ENCODE peak calls at places on chromosomes 16 and 17, in ten cellular contexts. U is A549; V is activated CD8-positive, alpha-beta T cell treated with anti-CD3 and anti-CD28 coated beads for 36 hours; X is activated B cell treated with CpG ODN at 0.5 μM for 24 hours; A is heart right ventricle; Z is psoas muscle; Y is HCT116; E is dorsolateral prefrontal cortex; S is glutamatergic neuron; H is sigmoid colon. O is an unnamed sample.

GRCh38 chr17:48997103-48997826 is at the start of gene IGF2BP1:
- DNase-seq in U (peak), V (peak), X (peak), A (no peak), Z (no peak), Y (no peak), E (no peak), S (peak), H (no peak), O (peak)

GRCh38 chr16:54647731-54648221 is 282.9 kb upstream of the IRX5 start:
- DNase-seq in U (no peak), V (no peak), X (no peak), A (no peak), Z (no peak), Y (no peak), E (no peak), S (no peak), H (no peak), O (no peak)

GRCh38 chr17:77862890-77863813 is 95.4 kb upstream of the TNRC6C start:
- DNase-seq in U (no peak), V (no peak), X (no peak), A (no peak), Z (no peak), Y (no peak), E (no peak), S (no peak), H (no peak), O (no peak)

GRCh38 chr17:75365931-75366275 is 39.6 kb downstream of the GRB2 start:
- DNase-seq in U (no peak), V (no peak), X (no peak), A (no peak), Z (no peak), Y (no peak), E (no peak), S (no peak), H (no peak), O (no peak)

GRCh38 chr16:30990105-30990504 is 5.1 kb downstream of the HSD3B7 start:
- DNase-seq in U (no peak), V (no peak), X (no peak), A (no peak), Z (no peak), Y (no peak), E (no peak), S (no peak), H (no peak), O (no peak)

GRCh38 chr16:65876200-65876498 is 490.3 kb upstream of the CDH5 start:
- DNase-seq in U (no peak), V (no peak), X (no peak), A (no peak), Z (no peak), Y (no peak), E (no peak), S (no peak), H (no peak), O (no peak)

GRCh38 chr17:9676084-9676483 is 30.8 kb downstream of the USP43 start:
- DNase-seq in U (no peak), V (no peak), X (no peak), A (no peak), Z (no peak), Y (no peak), E (no peak), S (no peak), H (no peak), O (no peak)

GRCh38 chr16:31502981-31503380 is 5.2 kb downstream of the RUSF1 start:
- DNase-seq in U (no peak), V (no peak), X (no peak), A (no peak), Z (no peak), Y (no peak), E (no peak), S (no peak), H (no peak), O (no peak)

GRCh38 chr17:75979705-75980187 is 706 bp downstream of the TEN1 start:
- DNase-seq in U (no peak), V (no peak), X (no peak), A (no peak), Z (no peak), Y (no peak), E (no peak), S (no peak), H (no peak), O (no peak)

GRCh38 chr17:56532926-56533325 is 60.6 kb upstream of the NOG start:
- DNase-seq in U (no peak), V (no peak), X (no peak), A (no peak), Z (no peak), Y (no peak), E (no peak), S (no peak), H (no peak), O (no peak)

GRCh38 chr16:49641250-49641649 is 214.7 kb downstream of the ZNF423 start:
- DNase-seq in U (no peak), V (no peak), X (no peak), A (no peak), Z (no peak), Y (no peak), E (no peak), S (no peak), H (no peak), O (no peak)

GRCh38 chr17:30093463-30094147 is 23.0 kb upstream of the NSRP1 start:
- DNase-seq in U (peak), V (peak), X (no peak), A (peak), Z (no peak), Y (peak), E (no peak), S (peak), H (no peak), O (peak)

GRCh38 chr17:42275527-42276358 is 448 bp downstream of the STAT5B start:
- DNase-seq in U (no peak), V (peak), X (no peak), A (no peak), Z (no peak), Y (no peak), E (no peak), S (no peak), H (peak), O (peak)

GRCh38 chr17:79791354-79792123 is 5.3 kb downstream of the CBX8 start:
- DNase-seq in U (no peak), V (no peak), X (no peak), A (no peak), Z (no peak), Y (no peak), E (no peak), S (peak), H (no peak), O (no peak)

GRCh38 chr17:78128616-78129384 is at the start of gene TMC6:
- DNase-seq in U (peak), V (peak), X (peak), A (no peak), Z (no peak), Y (peak), E (no peak), S (no peak), H (peak), O (peak)

GRCh38 chr17:50221500-50222480 is 20.4 kb upstream of the COL1A1 start:
- DNase-seq in U (no peak), V (peak), X (no peak), A (no peak), Z (peak), Y (no peak), E (no peak), S (no peak), H (peak), O (peak)

GRCh38 chr17:31394544-31394943 is 3.1 kb downstream of the RAB11FIP4 start:
- DNase-seq in U (no peak), V (peak), X (peak), A (peak), Z (peak), Y (no peak), E (no peak), S (no peak), H (no peak), O (peak)

GRCh38 chr16:56872863-56873391 is 7.9 kb downstream of the SLC12A3 start:
- DNase-seq in U (no peak), V (no peak), X (no peak), A (no peak), Z (no peak), Y (no peak), E (no peak), S (no peak), H (no peak), O (no peak)

GRCh38 chr16:69417537-69418199 is 6.8 kb upstream of the CYB5B start:
- DNase-seq in U (peak), V (no peak), X (no peak), A (no peak), Z (no peak), Y (no peak), E (no peak), S (no peak), H (no peak), O (no peak)

GRCh38 chr17:66021757-66022156 is 170.2 kb downstream of the CEP112 start:
- DNase-seq in U (no peak), V (no peak), X (no peak), A (no peak), Z (no peak), Y (no peak), E (no peak), S (no peak), H (no peak), O (no peak)
- TF ChIP-seq CTCF in U (no peak), V (no peak), X (no peak), A (no peak), Z (no peak), Y (peak), E (no peak), S (no peak), H (no peak), O (no peak)

GRCh38 chr17:33200587-33200986 is 92.5 kb downstream of the ASIC2 start:
- DNase-seq in U (peak), V (no peak), X (no peak), A (no peak), Z (no peak), Y (no peak), E (no peak), S (peak), H (no peak), O (no peak)
- TF ChIP-seq CTCF in U (no peak), V (no peak), X (no peak), A (no peak), Z (no peak), Y (peak), E (no peak), S (peak), H (no peak), O (no peak)

DNA sequence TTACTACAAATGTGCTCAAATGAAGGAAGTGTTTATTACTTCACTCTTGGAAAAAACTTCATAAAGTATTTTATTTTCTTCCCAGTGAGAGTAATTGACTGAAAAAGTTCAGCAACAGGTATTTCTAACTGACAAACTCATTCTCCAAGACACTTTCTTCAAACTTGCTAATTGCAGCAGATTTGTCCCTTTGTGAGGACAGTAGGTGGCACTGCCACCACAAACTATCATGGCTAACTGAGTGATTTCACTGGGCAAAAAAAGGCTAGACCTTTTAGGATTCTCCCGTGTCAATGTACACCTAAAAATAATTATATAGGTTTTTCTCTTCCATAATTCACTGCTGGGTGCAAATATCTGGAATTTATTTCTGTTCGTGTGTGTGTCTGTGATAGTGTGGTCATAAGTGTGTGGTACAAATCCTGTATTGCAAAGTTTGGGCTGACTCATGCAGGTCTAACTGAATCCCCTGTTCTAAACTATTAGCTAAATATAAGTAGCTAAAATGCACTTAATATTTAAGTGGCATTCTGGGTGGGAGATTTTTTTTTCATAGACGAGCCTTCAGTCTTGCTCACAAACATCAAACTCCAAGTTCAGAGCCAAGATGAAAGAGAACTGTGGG is 3.9 kb downstream of the HS3ST3A1 start:
- DNase-seq in U (peak), V (peak), X (no peak), A (peak), Z (no peak), Y (peak), E (no peak), S (peak), H (no peak), O (peak)
- TF ChIP-seq CTCF in U (peak), V (peak), X (no peak), A (peak), Z (peak), Y (peak), E (peak), S (peak), H (no peak), O (peak)

GRCh38 chr16:2838928-2839327 is 8.8 kb downstream of the ZG16B start:
- DNase-seq in U (peak), V (peak), X (no peak), A (peak), Z (peak), Y (no peak), E (peak), S (peak), H (no peak), O (peak)

GRCh38 chr16:2836646-2837508 is 6.8 kb downstream of the ZG16B start:
- DNase-seq in U (no peak), V (no peak), X (no peak), A (no peak), Z (no peak), Y (no peak), E (no peak), S (no peak), H (no peak), O (no peak)

GRCh38 chr16:2834968-2835367 is 4.9 kb downstream of the ZG16B start:
- DNase-seq in U (no peak), V (no peak), X (no peak), A (no peak), Z (no peak), Y (no peak), E (no peak), S (no peak), H (no peak), O (no peak)

GRCh38 chr16:2839650-2840450 is 9.7 kb downstream of the ZG16B start:
- DNase-seq in U (no peak), V (no peak), X (no peak), A (no peak), Z (no peak), Y (no peak), E (no peak), S (no peak), H (peak), O (no peak)

GRCh38 chr16:2835638-2836493 is 5.8 kb downstream of the ZG16B start:
- DNase-seq in U (peak), V (no peak), X (no peak), A (peak), Z (no peak), Y (peak), E (no peak), S (no peak), H (no peak), O (no peak)
- TF ChIP-seq CTCF in U (no peak), V (no peak), X (no peak), A (no peak), Z (no peak), Y (no peak), E (no peak), S (no peak), H (no peak), O (no peak)

GRCh38 chr17:7588553-7589203 is 1.2 kb downstream of the SOX15 start:
- DNase-seq in U (no peak), V (no peak), X (no peak), A (no peak), Z (no peak), Y (no peak), E (no peak), S (no peak), H (no peak), O (peak)

GRCh38 chr17:7590743-7591142 is 849 bp upstream of the SOX15 start:
- DNase-seq in U (peak), V (no peak), X (no peak), A (no peak), Z (no peak), Y (no peak), E (no peak), S (no peak), H (no peak), O (no peak)

GRCh38 chr17:7589891-7590611 is at the start of gene SOX15:
- DNase-seq in U (no peak), V (no peak), X (no peak), A (no peak), Z (no peak), Y (no peak), E (no peak), S (no peak), H (no peak), O (no peak)

GRCh38 chr17:7587831-7588230 is 2.1 kb downstream of the SOX15 start:
- DNase-seq in U (no peak), V (no peak), X (no peak), A (no peak), Z (no peak), Y (no peak), E (no peak), S (no peak), H (peak), O (no peak)

GRCh38 chr17:7589204-7589868 is 558 bp downstream of the SOX15 start:
- DNase-seq in U (no peak), V (peak), X (peak), A (peak), Z (peak), Y (no peak), E (peak), S (peak), H (peak), O (peak)
- TF ChIP-seq CTCF in U (peak), V (peak), X (peak), A (peak), Z (peak), Y (no peak), E (peak), S (peak), H (peak), O (peak)

GRCh38 chr17:40418428-40418706 is 671 bp upstream of the TOP2A start:
- DNase-seq in U (no peak), V (peak), X (no peak), A (peak), Z (peak), Y (no peak), E (no peak), S (no peak), H (no peak), O (no peak)

GRCh38 chr17:40427002-40427491 is 9.4 kb upstream of the TOP2A start:
- DNase-seq in U (no peak), V (peak), X (no peak), A (no peak), Z (no peak), Y (no peak), E (no peak), S (no peak), H (no peak), O (no peak)

GRCh38 chr17:40419559-40420331 is 2.0 kb upstream of the TOP2A start:
- DNase-seq in U (no peak), V (no peak), X (no peak), A (no peak), Z (no peak), Y (no peak), E (no peak), S (no peak), H (no peak), O (no peak)

GRCh38 chr17:40425741-40426140 is 8.0 kb upstream of the TOP2A start:
- DNase-seq in U (no peak), V (no peak), X (no peak), A (no peak), Z (no peak), Y (no peak), E (no peak), S (no peak), H (no peak), O (no peak)

GRCh38 chr17:40422990-40423611 is 5.4 kb upstream of the TOP2A start:
- DNase-seq in U (peak), V (no peak), X (no peak), A (no peak), Z (no peak), Y (peak), E (no peak), S (no peak), H (no peak), O (no peak)
- TF ChIP-seq CTCF in U (peak), V (no peak), X (no peak), A (no peak), Z (no peak), Y (peak), E (no peak), S (no peak), H (no peak), O (no peak)

GRCh38 chr17:73500414-73500999 is 143.7 kb downstream of the SDK2 start:
- DNase-seq in U (no peak), V (no peak), X (no peak), A (no peak), Z (no peak), Y (no peak), E (no peak), S (no peak), H (no peak), O (no peak)
- TF ChIP-seq CTCF in U (no peak), V (no peak), X (no peak), A (no peak), Z (no peak), Y (no peak), E (no peak), S (no peak), H (no peak), O (no peak)

DNA sequence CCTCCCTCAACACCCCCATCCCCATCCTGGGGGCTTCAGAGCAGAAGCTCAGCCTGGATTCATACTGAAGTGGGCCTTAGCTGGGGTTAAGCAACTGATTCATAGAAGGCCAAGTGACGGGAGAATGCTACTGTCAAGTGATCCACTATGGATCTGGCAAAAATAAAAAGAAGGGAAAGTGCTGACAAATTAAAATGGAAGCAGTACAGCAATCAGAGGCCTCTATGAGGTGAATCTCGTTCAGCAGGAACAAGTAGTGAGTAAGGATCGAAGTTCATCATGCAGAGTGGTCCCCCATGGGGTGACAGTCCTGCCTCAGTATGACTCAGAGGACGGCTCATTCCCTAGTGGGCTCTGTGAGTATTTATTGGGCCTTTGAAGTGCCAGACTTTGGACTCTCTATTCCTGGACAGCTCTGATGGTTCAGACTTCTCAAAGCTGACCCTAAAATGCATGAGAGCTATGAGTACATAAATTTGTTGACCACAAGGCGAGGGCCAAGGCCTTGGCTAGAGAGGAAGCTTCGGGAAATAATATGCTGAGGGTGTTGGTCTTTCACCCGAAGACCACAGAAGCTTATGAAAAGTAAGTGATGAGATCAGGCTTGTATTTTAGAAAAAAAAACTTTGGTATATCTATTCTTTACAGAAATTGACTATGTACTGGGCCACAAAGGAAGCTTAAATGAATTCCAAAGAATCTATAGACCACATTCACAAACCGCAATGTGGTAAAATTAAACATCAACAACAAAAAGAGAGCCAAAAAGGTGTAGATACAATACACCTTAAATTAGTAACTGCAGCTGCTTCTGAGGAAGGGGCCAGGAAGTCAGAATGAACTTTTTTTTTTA is 5.3 kb upstream of the NSMCE1 start:
- DNase-seq in U (peak), V (peak), X (no peak), A (no peak), Z (no peak), Y (peak), E (no peak), S (no peak), H (no peak), O (no peak)
- TF ChIP-seq CTCF in U (no peak), V (peak), X (no peak), A (no peak), Z (no peak), Y (peak), E (no peak), S (no peak), H (no peak), O (no peak)

GRCh38 chr17:3020381-3020780 is 43.0 kb downstream of the OR1D5 start:
- DNase-seq in U (no peak), V (no peak), X (no peak), A (no peak), Z (no peak), Y (no peak), E (no peak), S (no peak), H (peak), O (no peak)
- TF ChIP-seq CTCF in U (no peak), V (no peak), X (no peak), A (no peak), Z (no peak), Y (no peak), E (no peak), S (no peak), H (no peak), O (no peak)